ENCODE peak calls at places on chromosome 20, in eight cellular contexts. U is left ventricle myocardium superior; P is activated CD8-positive, alpha-beta memory T cell treated with anti-CD3 and anti-CD28 coated beads, Interleukin-2, amount 10 ng/mL, durations not matched to agents 7 days and 5 days; C is NAMALWA; R is stimulated activated CD4-positive, alpha-beta T cell treated with anti-CD3 and anti-CD28 coated beads, Interleukin-12 subunit alpha, Interleukin-12 subunit beta, amount 100 ng/mL, for 48 hours; T is progenitor cell of endocrine pancreas; O is choroid plexus epithelial cell; M is activated naive CD8-positive, alpha-beta T cell treated with anti-CD3 and anti-CD28 coated beads for 36 hours. N is an unnamed sample.

GRCh38 chr20:52383995-52384621 is 192.5 kb upstream of the ZFP64 start:
- DNase-seq in O (no peak), P (no peak), C (no peak), T (no peak), U (no peak), M (no peak), R (no peak), N (no peak)

GRCh38 chr20:41571006-41571405 is 47.2 kb downstream of the CHD6 start:
- DNase-seq in U (no peak), C (no peak), T (no peak), R (no peak), O (no peak), P (no peak), M (no peak), N (no peak)

GRCh38 chr20:32527447-32528055 is 57.6 kb downstream of the NOL4L start:
- DNase-seq in U (peak), C (no peak), R (no peak), P (no peak), T (no peak), O (no peak), M (peak), N (no peak)

GRCh38 chr20:49446808-49447207 is 35.7 kb downstream of the KCNB1 start:
- DNase-seq in R (no peak), M (no peak), T (no peak), P (no peak), U (peak), C (no peak), O (peak), N (no peak)

GRCh38 chr20:41049451-41049850 is 20.8 kb downstream of the TOP1 start:
- DNase-seq in C (no peak), T (no peak), R (no peak), O (no peak), U (no peak), P (no peak), M (no peak), N (no peak)

GRCh38 chr20:47691632-47692031 is 93.6 kb downstream of the SULF2 start:
- DNase-seq in M (no peak), O (peak), P (no peak), U (no peak), R (no peak), T (no peak), C (no peak), N (no peak)

GRCh38 chr20:5608104-5608447 is 142.1 kb upstream of the SHLD1 start:
- DNase-seq in P (no peak), U (no peak), C (no peak), R (no peak), T (no peak), M (no peak), O (no peak), N (no peak)

GRCh38 chr20:48995599-48995998 is 50.5 kb upstream of the CSE1L start:
- DNase-seq in R (no peak), C (no peak), O (no peak), M (no peak), P (no peak), U (no peak), T (no peak), N (no peak)

GRCh38 chr20:6265204-6265904 is 142.5 kb upstream of the FERMT1 start:
- DNase-seq in O (peak), C (peak), T (no peak), U (no peak), P (no peak), R (no peak), M (no peak), N (no peak)

GRCh38 chr20:51431321-51431720 is 111.2 kb downstream of the NFATC2 start:
- DNase-seq in P (peak), M (no peak), R (no peak), T (no peak), O (no peak), U (no peak), C (no peak), N (no peak)

GRCh38 chr20:45085867-45086266 is 15.1 kb downstream of the KCNS1 start:
- DNase-seq in O (no peak), C (no peak), T (no peak), M (no peak), P (no peak), R (no peak), U (no peak), N (no peak)

GRCh38 chr20:34985439-34986310 is 30.0 kb downstream of the MYH7B start:
- DNase-seq in O (no peak), P (no peak), T (no peak), R (no peak), M (no peak), U (peak), C (no peak), N (no peak)

GRCh38 chr20:43537921-43538854 is 20.6 kb upstream of the SGK2 start:
- DNase-seq in P (peak), M (peak), R (peak), C (peak), O (peak), U (peak), T (peak), N (peak)

GRCh38 chr20:48875914-48876240 is 45.6 kb upstream of the ARFGEF2 start:
- DNase-seq in M (no peak), P (no peak), T (no peak), U (no peak), R (no peak), C (no peak), O (peak), N (no peak)

GRCh38 chr20:62508641-62509051 is 32.9 kb upstream of the GATA5 start:
- DNase-seq in T (no peak), C (peak), O (no peak), R (no peak), U (no peak), M (no peak), P (no peak), N (no peak)

GRCh38 chr20:1524004-1524403 is 32.8 kb upstream of the SIRPB2 start:
- DNase-seq in O (no peak), C (peak), R (no peak), M (no peak), T (no peak), P (no peak), U (no peak), N (no peak)

GRCh38 chr20:23200914-23201313 is 114.8 kb upstream of the CD93 start:
- DNase-seq in T (peak), O (peak), R (no peak), P (no peak), U (no peak), C (no peak), M (no peak), N (no peak)

GRCh38 chr20:63498950-63499332 is at the start of gene EEF1A2:
- DNase-seq in P (no peak), M (peak), C (peak), U (peak), O (no peak), T (peak), R (no peak), N (peak)

GRCh38 chr20:59688999-59689398 is 84.7 kb downstream of the PHACTR3 start:
- DNase-seq in M (no peak), O (no peak), R (no peak), P (no peak), U (no peak), C (no peak), T (no peak), N (no peak)

GRCh38 chr20:9769954-9770353 is 68.9 kb downstream of the PAK5 start:
- DNase-seq in C (no peak), P (no peak), T (no peak), M (no peak), U (no peak), O (no peak), R (no peak), N (no peak)

GRCh38 chr20:59628171-59628570 is 23.8 kb downstream of the PHACTR3 start:
- DNase-seq in T (no peak), C (no peak), M (no peak), P (no peak), O (no peak), U (no peak), R (no peak), N (no peak)

GRCh38 chr20:62350098-62350628 is 16.9 kb downstream of the LAMA5 start:
- DNase-seq in R (no peak), U (peak), C (no peak), P (no peak), O (no peak), M (no peak), T (no peak), N (no peak)

GRCh38 chr20:346033-346639 is 775 bp upstream of the NRSN2 start:
- DNase-seq in C (no peak), R (no peak), T (no peak), P (no peak), O (no peak), U (no peak), M (no peak), N (no peak)

N was measured in stimulated activated CD8-positive, alpha-beta memory T cell treated with anti-CD3 and anti-CD28 coated beads, Interleukin-12 subunit alpha, Interleukin-12 subunit beta, amount 100 ng/mL, for 1 hour.